ENCODE peak calls at places on chromosomes 16 and 17, in six cellular contexts. One of them, this sample, is unnamed. For H3K4me1, the result is how much of the 10 kb centered on the place peaks cover.

GRCh38 chr16:87178977-87179376 is 138.2 kb downstream of the C16orf95 start:
- DNase-seq in IMR-90: peak
- DNase-seq in body of pancreas: no peak
- DNase-seq in tibial artery: no peak
- DNase-seq in A549: no peak
- DNase-seq in transverse colon: no peak
- DNase-seq in this sample: no peak

GRCh38 chr17:34781571-34782108 is 179.6 kb downstream of the CCT6B start:
- DNase-seq in body of pancreas: no peak
- DNase-seq in transverse colon: no peak
- DNase-seq in IMR-90: peak
- DNase-seq in A549: no peak
- DNase-seq in tibial artery: no peak
- DNase-seq in this sample: no peak

GRCh38 chr17:59221159-59221847 is 992 bp downstream of the GDPD1 start:
- DNase-seq in IMR-90: no peak
- DNase-seq in transverse colon: no peak
- DNase-seq in body of pancreas: no peak
- DNase-seq in A549: no peak
- DNase-seq in tibial artery: no peak
- DNase-seq in this sample: no peak

GRCh38 chr17:32227910-32228309 is 37.7 kb upstream of the RHBDL3 start:
- DNase-seq in IMR-90: no peak
- DNase-seq in transverse colon: no peak
- DNase-seq in body of pancreas: no peak
- DNase-seq in tibial artery: no peak
- DNase-seq in A549: no peak
- DNase-seq in this sample: peak

GRCh38 chr17:66873962-66874361 is 39.0 kb downstream of the CACNG5 start:
- DNase-seq in body of pancreas: no peak
- DNase-seq in IMR-90: no peak
- DNase-seq in A549: no peak
- DNase-seq in transverse colon: no peak
- DNase-seq in tibial artery: no peak
- DNase-seq in this sample: no peak

GRCh38 chr17:1967092-1967662 is 58.0 kb downstream of the RTN4RL1 start:
- DNase-seq in body of pancreas: peak
- DNase-seq in A549: no peak
- DNase-seq in tibial artery: no peak
- DNase-seq in IMR-90: no peak
- DNase-seq in transverse colon: no peak
- DNase-seq in this sample: peak

GRCh38 chr17:40320771-40321501 is 12.0 kb downstream of the RARA start:
- DNase-seq in IMR-90: no peak
- DNase-seq in transverse colon: peak
- DNase-seq in A549: no peak
- DNase-seq in body of pancreas: peak
- DNase-seq in tibial artery: peak
- DNase-seq in this sample: peak

GRCh38 chr16:2816751-2817495 is at the start of gene PRSS21:
- DNase-seq in A549: no peak
- DNase-seq in body of pancreas: peak
- DNase-seq in tibial artery: no peak
- DNase-seq in IMR-90: no peak
- DNase-seq in transverse colon: peak
- DNase-seq in this sample: peak

GRCh38 chr17:45371414-45372324 is 54.8 kb upstream of the MAP3K14 start:
- DNase-seq in tibial artery: peak
- DNase-seq in body of pancreas: peak
- DNase-seq in transverse colon: peak
- DNase-seq in A549: peak
- DNase-seq in IMR-90: peak
- DNase-seq in this sample: peak

GRCh38 chr16:70470927-70471341 is 16.5 kb downstream of the FCSK start:
- DNase-seq in IMR-90: peak
- DNase-seq in tibial artery: no peak
- DNase-seq in body of pancreas: peak
- DNase-seq in A549: peak
- DNase-seq in transverse colon: peak
- DNase-seq in this sample: peak

GRCh38 chr16:63230383-63230782 is 1194.1 kb upstream of the CDH8 start:
- DNase-seq in transverse colon: no peak
- DNase-seq in tibial artery: no peak
- DNase-seq in IMR-90: no peak
- DNase-seq in body of pancreas: no peak
- DNase-seq in A549: no peak
- DNase-seq in this sample: no peak

GRCh38 chr17:31688704-31689103 is 170.3 kb downstream of the COPRS start:
- DNase-seq in body of pancreas: no peak
- DNase-seq in transverse colon: no peak
- DNase-seq in A549: no peak
- DNase-seq in tibial artery: no peak
- DNase-seq in IMR-90: no peak
- DNase-seq in this sample: no peak

GRCh38 chr16:11439790-11440656 is 94.8 kb downstream of the RMI2 start:
- DNase-seq in body of pancreas: no peak
- DNase-seq in transverse colon: no peak
- DNase-seq in A549: peak
- DNase-seq in IMR-90: no peak
- DNase-seq in tibial artery: no peak
- DNase-seq in this sample: no peak

GRCh38 chr16:7182510-7183109 is 150.0 kb upstream of the RBFOX1 start:
- DNase-seq in body of pancreas: no peak
- DNase-seq in tibial artery: no peak
- DNase-seq in transverse colon: no peak
- DNase-seq in A549: no peak
- DNase-seq in IMR-90: no peak
- DNase-seq in this sample: peak

GRCh38 chr17:60079401-60079861 is 710 bp upstream of the HEATR6 start:
- DNase-seq in tibial artery: no peak
- DNase-seq in transverse colon: no peak
- DNase-seq in IMR-90: no peak
- DNase-seq in A549: peak
- DNase-seq in body of pancreas: peak
- DNase-seq in this sample: no peak

GRCh38 chr16:68981971-68982370 is 123.5 kb upstream of the HAS3 start:
- DNase-seq in tibial artery: no peak
- DNase-seq in body of pancreas: no peak
- DNase-seq in A549: no peak
- DNase-seq in IMR-90: no peak
- DNase-seq in transverse colon: no peak
- DNase-seq in this sample: no peak

GRCh38 chr17:61279476-61280145 is 120.0 kb upstream of the TBX2 start:
- DNase-seq in tibial artery: no peak
- DNase-seq in IMR-90: peak
- DNase-seq in transverse colon: no peak
- DNase-seq in body of pancreas: no peak
- DNase-seq in A549: no peak
- DNase-seq in this sample: no peak

GRCh38 chr16:49639739-49640388 is 216.0 kb downstream of the ZNF423 start:
- DNase-seq in tibial artery: no peak
- DNase-seq in body of pancreas: no peak
- DNase-seq in IMR-90: peak
- DNase-seq in transverse colon: no peak
- DNase-seq in A549: no peak
- DNase-seq in this sample: peak

GRCh38 chr17:13874817-13875216 is 194.5 kb upstream of the COX10 start:
- DNase-seq in A549: no peak
- DNase-seq in transverse colon: no peak
- DNase-seq in tibial artery: no peak
- DNase-seq in body of pancreas: no peak
- DNase-seq in IMR-90: no peak
- DNase-seq in this sample: peak

GRCh38 chr17:61672140-61672539 is 81.1 kb upstream of the NACA2 start:
- DNase-seq in A549: no peak
- DNase-seq in tibial artery: no peak
- DNase-seq in body of pancreas: no peak
- DNase-seq in transverse colon: no peak
- DNase-seq in IMR-90: no peak
- DNase-seq in this sample: no peak

GRCh38 chr16:674968-675883 is at the start of gene RHBDL1:
- DNase-seq in transverse colon: peak
- DNase-seq in A549: peak
- DNase-seq in IMR-90: peak
- DNase-seq in tibial artery: no peak
- DNase-seq in body of pancreas: peak
- DNase-seq in this sample: peak

GRCh38 chr16:77057161-77057736 is 133.7 kb upstream of the MON1B start:
- DNase-seq in body of pancreas: no peak
- DNase-seq in A549: no peak
- DNase-seq in tibial artery: no peak
- DNase-seq in IMR-90: no peak
- DNase-seq in transverse colon: no peak
- DNase-seq in this sample: no peak

DNA sequence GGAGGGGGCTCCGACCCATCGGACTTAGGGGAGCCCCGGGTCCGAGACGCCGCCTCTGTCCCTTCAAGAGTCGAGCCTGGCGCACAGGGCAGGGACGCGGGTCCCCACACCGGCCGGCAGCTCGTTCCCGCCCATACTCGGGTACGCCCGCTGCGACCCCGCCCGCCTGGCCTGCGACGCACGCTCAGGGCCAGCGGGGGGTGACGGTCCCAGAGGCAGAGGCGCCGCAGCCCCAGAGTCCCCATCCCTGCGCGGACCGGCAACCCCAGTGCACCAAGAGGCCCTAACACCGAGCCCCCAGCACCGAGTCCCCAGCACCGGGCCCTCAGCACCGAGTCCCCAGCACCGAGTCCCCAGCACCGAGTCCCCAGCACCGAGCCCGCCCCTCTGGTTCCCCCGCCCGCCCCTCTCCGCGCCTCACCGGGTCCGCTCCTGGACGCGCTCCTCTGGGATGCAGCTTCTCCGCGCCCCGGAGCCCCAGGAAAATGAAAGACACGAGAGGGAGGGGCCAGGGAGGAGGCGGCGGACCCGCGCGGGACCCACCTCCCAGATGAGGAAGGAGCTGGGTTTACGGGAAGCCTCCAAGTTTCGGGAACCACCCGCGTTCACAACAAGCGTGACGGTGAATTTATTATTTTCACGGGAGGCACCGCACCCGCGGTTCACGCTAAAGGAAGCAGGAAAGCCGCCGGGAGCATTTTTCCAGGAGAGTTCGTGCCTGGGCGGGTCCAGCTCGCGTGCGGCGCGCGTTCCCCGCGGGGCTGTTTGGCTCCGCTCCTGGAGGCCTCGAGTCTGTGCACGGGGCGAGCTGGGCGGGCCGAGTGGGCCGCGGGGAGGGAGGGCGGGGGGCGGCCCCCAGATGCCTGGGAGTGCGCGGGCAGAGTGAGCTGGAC is at the start of gene SECTM1:
- DNase-seq in transverse colon: peak
- DNase-seq in IMR-90: peak
- DNase-seq in body of pancreas: peak
- DNase-seq in A549: no peak
- DNase-seq in tibial artery: peak
- DNase-seq in this sample: peak
- H3K4me3 ChIP-seq in transverse colon: peak
- H3K4me3 ChIP-seq in IMR-90: peak
- H3K4me3 ChIP-seq in body of pancreas: peak
- H3K4me3 ChIP-seq in A549: peak
- H3K4me3 ChIP-seq in tibial artery: peak
- H3K4me3 ChIP-seq in this sample: no peak

GRCh38 chr16:9092963-9093477 is 1.6 kb downstream of the HAPSTR1 start:
- DNase-seq in A549: peak
- DNase-seq in transverse colon: peak
- DNase-seq in body of pancreas: peak
- DNase-seq in IMR-90: no peak
- DNase-seq in tibial artery: peak
- DNase-seq in this sample: peak
- H3K4me1 ChIP-seq in A549: half or more
- H3K4me1 ChIP-seq in transverse colon: half or more
- H3K4me1 ChIP-seq in body of pancreas: half or more
- H3K4me1 ChIP-seq in IMR-90: under half
- H3K4me1 ChIP-seq in tibial artery: under half
- H3K4me1 ChIP-seq in this sample: under half

DNA sequence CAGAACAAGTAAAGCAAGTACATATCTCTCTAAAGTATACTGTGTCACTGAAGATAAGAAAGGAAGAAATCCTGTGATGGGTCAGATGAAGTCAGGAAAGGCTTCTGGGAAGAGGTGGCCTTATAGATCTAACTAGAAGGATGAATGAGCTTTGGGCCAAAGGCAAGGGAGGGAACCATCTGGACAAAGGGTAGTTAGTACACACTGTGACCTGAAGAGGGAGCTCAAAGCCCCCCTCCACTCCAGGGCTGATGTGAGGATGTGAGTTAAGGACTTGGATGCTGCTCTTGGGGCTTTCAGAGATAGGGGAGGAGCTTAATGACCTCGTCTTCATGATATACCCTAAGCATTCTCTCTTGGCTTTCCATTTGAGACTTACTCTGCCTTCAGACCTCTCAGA is 185.3 kb upstream of the CACNG3 start:
- DNase-seq in tibial artery: no peak
- DNase-seq in transverse colon: no peak
- DNase-seq in IMR-90: peak
- DNase-seq in A549: peak
- DNase-seq in body of pancreas: peak
- DNase-seq in this sample: peak
- TF ChIP-seq CTCF in tibial artery: no peak
- TF ChIP-seq CTCF in transverse colon: no peak
- TF ChIP-seq CTCF in IMR-90: peak
- TF ChIP-seq CTCF in A549: peak
- TF ChIP-seq CTCF in body of pancreas: peak
- TF ChIP-seq CTCF in this sample: peak

GRCh38 chr16:21602785-21603184 is 3.4 kb downstream of the METTL9 start:
- DNase-seq in IMR-90: no peak
- DNase-seq in tibial artery: no peak
- DNase-seq in transverse colon: no peak
- DNase-seq in body of pancreas: no peak
- DNase-seq in A549: no peak
- DNase-seq in this sample: no peak

GRCh38 chr16:21599994-21600773 is 807 bp downstream of the METTL9 start:
- DNase-seq in transverse colon: no peak
- DNase-seq in A549: peak
- DNase-seq in IMR-90: peak
- DNase-seq in body of pancreas: no peak
- DNase-seq in tibial artery: no peak
- DNase-seq in this sample: no peak

GRCh38 chr16:21608647-21609328 is 9.4 kb downstream of the METTL9 start:
- DNase-seq in A549: no peak
- DNase-seq in transverse colon: no peak
- DNase-seq in IMR-90: no peak
- DNase-seq in body of pancreas: no peak
- DNase-seq in tibial artery: no peak
- DNase-seq in this sample: no peak

GRCh38 chr16:21599158-21599993 is at the start of gene METTL9:
- DNase-seq in tibial artery: peak
- DNase-seq in transverse colon: peak
- DNase-seq in IMR-90: peak
- DNase-seq in A549: peak
- DNase-seq in body of pancreas: peak
- DNase-seq in this sample: peak

DNA sequence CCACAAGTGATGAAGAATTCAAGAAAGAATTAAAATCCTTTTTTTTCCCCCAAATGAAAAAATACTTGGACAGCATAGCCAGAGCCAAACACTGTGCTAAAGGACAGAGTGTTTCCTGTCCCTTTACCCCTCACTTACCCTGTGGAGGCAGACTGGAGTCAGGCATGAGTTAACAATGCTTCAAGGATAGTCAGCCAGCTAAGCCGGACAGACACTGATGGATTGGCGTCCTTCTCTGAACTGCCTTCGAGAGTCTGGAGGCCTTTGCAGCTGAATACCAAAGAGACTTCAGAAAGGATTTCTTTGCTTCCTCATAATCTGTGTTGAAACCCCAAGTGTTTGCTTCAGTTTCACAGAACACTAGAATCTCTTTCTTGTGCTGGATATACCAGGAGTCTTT is 4.5 kb downstream of the METTL9 start:
- DNase-seq in tibial artery: no peak
- DNase-seq in IMR-90: peak
- DNase-seq in transverse colon: no peak
- DNase-seq in body of pancreas: no peak
- DNase-seq in A549: no peak
- DNase-seq in this sample: no peak
- H3K4me3 ChIP-seq in tibial artery: no peak
- H3K4me3 ChIP-seq in IMR-90: no peak
- H3K4me3 ChIP-seq in transverse colon: no peak
- H3K4me3 ChIP-seq in body of pancreas: no peak
- H3K4me3 ChIP-seq in A549: no peak
- H3K4me3 ChIP-seq in this sample: no peak